ENCODE peak calls at places on chromosomes 2 and 18, in five cellular contexts. J is A549, Y is endothelial cell of umbilical vein, H is K562, B is GM12878. A is an unnamed sample.

GRCh38 chr18:22279741-22280452 is 110.5 kb downstream of the GATA6 start:
- DNase-seq in J (no peak), Y (no peak), H (no peak), B (no peak), A (no peak)

GRCh38 chr2:108786354-108787208 is at the start of gene CCDC138:
- DNase-seq in J (peak), Y (peak), H (peak), B (peak), A (peak)

GRCh38 chr2:199987586-199987985 is 32.2 kb downstream of the MAIP1 start:
- DNase-seq in J (no peak), Y (peak), H (peak), B (no peak), A (no peak)

GRCh38 chr18:6807504-6808257 is 78.2 kb downstream of the ARHGAP28 start:
- DNase-seq in J (no peak), Y (peak), H (no peak), B (no peak), A (no peak)

GRCh38 chr18:3603460-3604259 is 153.7 kb downstream of the TGIF1 start:
- DNase-seq in J (peak), Y (peak), H (peak), B (no peak), A (peak)

GRCh38 chr18:23721711-23722479 is 32.6 kb downstream of the LAMA3 start:
- DNase-seq in J (peak), Y (peak), H (no peak), B (no peak), A (no peak)

GRCh38 chr18:46650681-46651080 is 6.3 kb downstream of the LOXHD1 start:
- DNase-seq in J (no peak), Y (no peak), H (no peak), B (no peak), A (no peak)

GRCh38 chr2:160109939-160110673 is 47.7 kb upstream of the PLA2R1 start:
- DNase-seq in J (peak), Y (peak), H (peak), B (no peak), A (peak)

GRCh38 chr18:5393779-5394178 is 98.3 kb upstream of the ZBTB14 start:
- DNase-seq in J (no peak), Y (no peak), H (no peak), B (no peak), A (no peak)

GRCh38 chr2:45845566-45845965 is 194.1 kb downstream of the PRKCE start:
- DNase-seq in J (no peak), Y (no peak), H (no peak), B (no peak), A (no peak)

GRCh38 chr2:100119235-100119634 is 23.2 kb downstream of the AFF3 start:
- DNase-seq in J (no peak), Y (no peak), H (no peak), B (no peak), A (no peak)

GRCh38 chr2:42841344-42841743 is 49.0 kb upstream of the HAAO start:
- DNase-seq in J (no peak), Y (no peak), H (no peak), B (no peak), A (no peak)

GRCh38 chr18:47397671-47398319 is 146.3 kb upstream of the SKOR2 start:
- DNase-seq in J (peak), Y (no peak), H (peak), B (no peak), A (peak)

GRCh38 chr2:41441958-41442357 is 605.9 kb upstream of the PKDCC start:
- DNase-seq in J (no peak), Y (no peak), H (no peak), B (no peak), A (no peak)

GRCh38 chr2:219997341-219997851 is 370.0 kb downstream of the SLC4A3 start:
- DNase-seq in J (peak), Y (no peak), H (peak), B (no peak), A (peak)

GRCh38 chr2:71380665-71381064 is 49.1 kb downstream of the ZNF638 start:
- DNase-seq in J (no peak), Y (no peak), H (no peak), B (no peak), A (no peak)

GRCh38 chr2:48277153-48277552 is 252.8 kb upstream of the STON1 start:
- DNase-seq in J (no peak), Y (no peak), H (no peak), B (no peak), A (no peak)

GRCh38 chr18:23627325-23627724 is 35.4 kb downstream of the ANKRD29 start:
- DNase-seq in J (peak), Y (peak), H (no peak), B (no peak), A (no peak)

GRCh38 chr2:229446316-229446715 is 175.2 kb upstream of the PID1 start:
- DNase-seq in J (no peak), Y (no peak), H (no peak), B (no peak), A (no peak)

GRCh38 chr18:908631-909621 is 4.3 kb downstream of the ADCYAP1 start:
- DNase-seq in J (no peak), Y (no peak), H (no peak), B (no peak), A (no peak)

GRCh38 chr2:55419514-55420243 is at the start of gene CCDC88A:
- DNase-seq in J (peak), Y (peak), H (peak), B (peak), A (peak)
- TF ChIP-seq POLR2A in J (peak), Y (peak), H (peak), B (peak), A (peak)

DNA sequence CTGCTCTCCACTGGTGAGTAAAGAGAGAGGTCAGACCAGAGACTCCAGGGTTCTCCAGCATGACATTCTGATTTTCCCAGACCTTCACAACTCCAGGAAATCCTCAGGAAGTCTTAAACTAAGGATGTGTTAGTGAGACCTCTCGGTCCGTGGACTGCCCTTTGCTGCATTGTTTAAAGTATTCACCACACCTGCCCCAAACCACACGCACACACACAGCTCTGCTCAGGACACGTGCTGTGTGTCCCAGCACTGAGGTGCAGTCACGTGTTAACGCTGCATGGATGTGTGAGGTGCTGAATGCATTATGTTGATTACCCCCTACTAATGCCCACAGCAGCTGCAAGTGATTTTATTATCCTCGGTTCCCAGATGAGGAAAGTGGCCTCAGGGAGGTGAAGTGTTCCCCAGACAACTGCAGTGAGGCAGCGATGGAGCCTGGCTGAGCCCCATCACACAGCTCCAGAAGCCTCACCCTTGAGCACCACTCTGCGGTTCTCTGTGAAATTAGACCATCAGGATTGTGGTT is 68.4 kb downstream of the TRAPPC12 start:
- DNase-seq in J (no peak), Y (peak), H (no peak), B (no peak), A (no peak)
- H3K4me3 ChIP-seq in J (no peak), Y (no peak), H (no peak), B (no peak), A (no peak)

GRCh38 chr2:237301595-237301994 is 112.4 kb downstream of the COL6A3 start:
- DNase-seq in J (no peak), Y (no peak), H (no peak), B (no peak), A (no peak)

GRCh38 chr2:237298323-237299118 is 115.4 kb downstream of the COL6A3 start:
- DNase-seq in J (peak), Y (no peak), H (no peak), B (no peak), A (no peak)

GRCh38 chr2:237297421-237298155 is 116.4 kb downstream of the COL6A3 start:
- DNase-seq in J (no peak), Y (no peak), H (no peak), B (no peak), A (no peak)

GRCh38 chr2:237300755-237301154 is 113.2 kb downstream of the COL6A3 start:
- DNase-seq in J (no peak), Y (no peak), H (no peak), B (no peak), A (no peak)

DNA sequence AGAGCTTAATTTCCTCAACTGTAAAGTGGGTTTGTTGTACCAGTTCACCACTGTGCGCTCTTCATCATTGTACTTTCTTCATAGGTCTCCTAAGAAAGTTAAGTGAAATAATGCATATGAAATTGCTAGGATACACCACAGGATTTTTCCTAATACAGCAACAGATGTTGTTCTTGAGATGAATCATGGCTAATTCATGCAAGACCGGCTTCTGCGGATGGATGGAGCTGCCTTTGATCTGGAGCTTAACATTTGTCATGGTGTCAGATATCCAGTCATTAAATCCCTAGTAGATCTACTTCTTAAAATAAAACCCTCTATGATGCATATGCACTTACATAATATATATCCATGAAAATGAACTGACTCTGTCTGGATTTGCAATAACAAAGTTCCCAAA is 114.1 kb downstream of the COL6A3 start:
- DNase-seq in J (no peak), Y (no peak), H (no peak), B (no peak), A (no peak)
- TF ChIP-seq MYC in J (no peak), Y (no peak), H (no peak), B (no peak), A (no peak)

GRCh38 chr2:213016984-213017351 is 134.4 kb downstream of the IKZF2 start:
- DNase-seq in J (no peak), Y (no peak), H (no peak), B (no peak), A (no peak)

GRCh38 chr2:213013979-213014378 is 137.4 kb downstream of the IKZF2 start:
- DNase-seq in J (no peak), Y (no peak), H (no peak), B (no peak), A (no peak)

GRCh38 chr2:213016166-213016983 is 135.0 kb downstream of the IKZF2 start:
- DNase-seq in J (no peak), Y (no peak), H (no peak), B (no peak), A (no peak)

GRCh38 chr2:213017404-213017803 is 134.0 kb downstream of the IKZF2 start:
- DNase-seq in J (no peak), Y (no peak), H (no peak), B (no peak), A (no peak)

GRCh38 chr2:213015387-213016165 is 135.8 kb downstream of the IKZF2 start:
- DNase-seq in J (no peak), Y (no peak), H (no peak), B (peak), A (no peak)
- TF ChIP-seq POLR2A in J (no peak), Y (no peak), H (no peak), B (no peak), A (no peak)

DNA sequence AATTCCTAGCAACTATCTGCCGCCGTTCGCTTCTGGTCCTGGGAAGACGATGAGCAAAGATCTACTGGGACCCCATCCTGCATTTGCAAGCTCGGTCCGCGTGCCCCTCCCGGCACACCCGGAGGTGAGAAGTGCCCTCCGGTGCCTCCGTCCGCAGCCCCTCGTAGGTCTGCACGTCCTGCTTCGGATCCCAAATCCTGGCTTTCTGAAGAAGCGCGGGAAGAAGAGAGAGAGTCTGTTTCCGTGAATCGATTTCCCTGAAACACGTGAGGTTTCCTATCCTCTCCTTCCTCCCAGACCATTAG is 5.0 kb upstream of the OSR1 start:
- DNase-seq in J (no peak), Y (no peak), H (no peak), B (no peak), A (no peak)
- H3K4me3 ChIP-seq in J (peak), Y (peak), H (no peak), B (peak), A (no peak)

DNA sequence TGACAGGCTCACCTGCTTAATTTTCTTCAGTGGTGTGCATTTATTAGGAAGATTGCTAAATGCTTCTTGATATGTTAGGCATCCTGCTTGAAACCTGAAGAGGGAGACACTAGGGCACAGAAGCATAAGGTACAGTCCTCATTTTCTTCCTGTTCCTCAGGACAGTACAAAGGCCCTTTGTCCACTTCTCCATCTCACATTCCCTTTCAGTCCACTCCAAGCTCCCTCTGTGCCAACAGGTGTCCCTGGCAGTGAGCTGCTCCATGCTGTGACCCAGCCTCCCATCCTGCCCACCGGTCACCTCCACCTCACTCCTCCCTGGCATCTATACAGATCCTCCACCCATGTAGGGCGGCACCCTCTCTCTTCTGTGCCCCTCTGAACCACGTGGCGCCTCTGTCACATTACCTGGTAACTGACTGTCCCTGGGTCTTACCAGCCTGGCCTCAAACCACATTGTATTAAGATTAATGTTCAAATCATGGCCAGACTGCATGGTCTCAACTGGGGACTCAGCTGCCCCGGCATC is 162.8 kb downstream of the VAPA start:
- DNase-seq in J (no peak), Y (no peak), H (no peak), B (no peak), A (peak)
- TF ChIP-seq MYC in J (no peak), Y (no peak), H (no peak), B (no peak), A (no peak)

GRCh38 chr2:156563994-156564753 is 128.0 kb downstream of the GPD2 start:
- DNase-seq in J (no peak), Y (no peak), H (no peak), B (no peak), A (no peak)

GRCh38 chr2:156562136-156562535 is 126.0 kb downstream of the GPD2 start:
- DNase-seq in J (no peak), Y (peak), H (peak), B (no peak), A (no peak)

GRCh38 chr2:156561326-156561725 is 125.1 kb downstream of the GPD2 start:
- DNase-seq in J (no peak), Y (no peak), H (no peak), B (no peak), A (no peak)

DNA sequence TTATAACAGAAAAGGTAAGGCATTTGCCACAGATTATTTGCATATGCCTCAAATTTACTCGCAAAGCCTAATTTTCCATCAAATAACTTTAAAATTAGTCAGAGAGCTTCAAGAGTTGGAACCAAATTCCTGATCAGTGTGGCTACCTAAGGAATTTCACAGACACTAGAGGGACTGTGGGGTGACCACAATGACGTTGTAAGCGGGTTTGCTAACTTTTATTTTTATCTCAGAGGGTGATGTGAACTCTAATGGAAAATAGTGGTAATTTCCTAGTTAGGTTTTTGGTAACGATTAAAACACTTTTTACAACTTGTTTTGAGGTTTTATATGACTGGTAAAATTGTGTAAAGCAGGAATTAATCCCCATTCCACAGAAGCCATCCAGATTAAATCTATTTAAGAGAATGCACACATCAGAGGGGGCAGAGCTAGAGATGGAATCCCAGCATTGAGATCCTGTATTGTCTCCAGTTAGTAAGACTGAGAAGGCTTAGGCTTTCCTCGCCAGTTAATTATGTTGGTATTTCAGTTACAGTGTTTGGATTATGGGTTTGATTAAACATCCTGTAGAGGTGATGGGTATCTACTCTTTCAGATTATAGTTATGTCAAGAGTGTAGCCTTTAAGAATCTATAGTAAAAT is 129.0 kb downstream of the GPD2 start:
- DNase-seq in J (no peak), Y (no peak), H (no peak), B (no peak), A (no peak)
- TF ChIP-seq POLR2A in J (no peak), Y (no peak), H (no peak), B (no peak), A (no peak)

DNA sequence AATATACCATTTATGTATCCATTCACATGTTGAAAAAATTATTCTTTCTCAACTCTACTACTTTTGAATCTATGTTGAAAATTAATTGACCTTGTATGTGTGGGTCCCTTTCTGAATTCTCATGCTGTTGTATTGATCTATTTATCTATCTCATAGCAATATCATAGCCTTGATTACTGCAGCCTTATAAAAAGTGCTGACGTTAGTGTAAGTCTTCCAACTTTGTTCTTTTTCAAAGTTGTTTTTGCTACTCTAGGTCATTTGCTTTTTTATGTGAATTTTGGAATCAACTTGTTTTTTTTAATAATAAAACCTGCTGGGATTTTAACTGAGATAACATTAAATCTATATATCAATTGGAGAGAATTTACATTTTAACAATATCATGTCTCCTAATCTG is 52.2 kb upstream of the PAX3 start:
- DNase-seq in J (no peak), Y (no peak), H (no peak), B (no peak), A (no peak)
- H3K4me3 ChIP-seq in J (no peak), Y (no peak), H (no peak), B (no peak), A (no peak)

A was measured in NB4.